ENCODE peak calls at places on chromosomes 2 and 18, in four cellular contexts. One of them, this sample, is unnamed.
A peak's percentile ranks its signal among the peaks of the same experiment; 100 is the strongest.

GRCh38 chr18:25992566-25992965 is 97.8 kb downstream of the SS18 start:
- DNase-seq in foreskin fibroblast: no peak
- DNase-seq in AML-193: no peak
- DNase-seq in B cell: no peak
- DNase-seq in this sample: no peak

GRCh38 chr18:45423664-45424063 is 191.6 kb upstream of the SLC14A2 start:
- DNase-seq in foreskin fibroblast: no peak
- DNase-seq in AML-193: no peak
- DNase-seq in B cell: no peak
- DNase-seq in this sample: no peak

GRCh38 chr2:9096761-9097160 is 93.3 kb upstream of the MBOAT2 start:
- DNase-seq in foreskin fibroblast: no peak
- DNase-seq in AML-193: no peak
- DNase-seq in B cell: no peak
- DNase-seq in this sample: no peak

GRCh38 chr18:29853126-29853525 is 1189.4 kb downstream of the DSC3 start:
- DNase-seq in foreskin fibroblast: no peak
- DNase-seq in AML-193: no peak
- DNase-seq in B cell: no peak
- DNase-seq in this sample: peak; percentile 41

GRCh38 chr18:47427951-47428350 is 176.5 kb upstream of the SKOR2 start:
- DNase-seq in foreskin fibroblast: no peak
- DNase-seq in AML-193: no peak
- DNase-seq in B cell: no peak
- DNase-seq in this sample: no peak

GRCh38 chr2:16871426-16871825 is 205.8 kb upstream of the CYRIA start:
- DNase-seq in foreskin fibroblast: no peak
- DNase-seq in AML-193: no peak
- DNase-seq in B cell: no peak
- DNase-seq in this sample: no peak

GRCh38 chr18:73118121-73118816 is 250.5 kb upstream of the NETO1 start:
- DNase-seq in foreskin fibroblast: peak; percentile 55
- DNase-seq in AML-193: peak; percentile 56
- DNase-seq in B cell: no peak
- DNase-seq in this sample: no peak

GRCh38 chr18:78973357-78974083 is 6.1 kb upstream of the SALL3 start:
- DNase-seq in foreskin fibroblast: no peak
- DNase-seq in AML-193: no peak
- DNase-seq in B cell: no peak
- DNase-seq in this sample: no peak

GRCh38 chr18:62037989-62038778 is 145.4 kb upstream of the RNF152 start:
- DNase-seq in foreskin fibroblast: no peak
- DNase-seq in AML-193: no peak
- DNase-seq in B cell: no peak
- DNase-seq in this sample: peak; percentile 18

GRCh38 chr2:28355521-28356094 is 37.0 kb upstream of the FOSL2 start:
- DNase-seq in foreskin fibroblast: no peak
- DNase-seq in AML-193: no peak
- DNase-seq in B cell: no peak
- DNase-seq in this sample: no peak

GRCh38 chr2:44269831-44270230 is 5.4 kb upstream of the SLC3A1 start:
- DNase-seq in foreskin fibroblast: no peak
- DNase-seq in AML-193: no peak
- DNase-seq in B cell: no peak
- DNase-seq in this sample: no peak

GRCh38 chr2:175025946-175026345 is 20.8 kb upstream of the CHN1 start:
- DNase-seq in foreskin fibroblast: peak; percentile 55
- DNase-seq in AML-193: no peak
- DNase-seq in B cell: no peak
- DNase-seq in this sample: peak; percentile 54

GRCh38 chr2:3737128-3737527 is 33.8 kb downstream of the DCDC2C start:
- DNase-seq in foreskin fibroblast: no peak
- DNase-seq in AML-193: no peak
- DNase-seq in B cell: no peak
- DNase-seq in this sample: no peak

GRCh38 chr18:61464551-61465102 is 131.4 kb downstream of the CDH20 start:
- DNase-seq in foreskin fibroblast: no peak
- DNase-seq in AML-193: no peak
- DNase-seq in B cell: no peak
- DNase-seq in this sample: no peak

GRCh38 chr2:59463401-59463800 is 1090.1 kb downstream of the BCL11A start:
- DNase-seq in foreskin fibroblast: no peak
- DNase-seq in AML-193: no peak
- DNase-seq in B cell: no peak
- DNase-seq in this sample: no peak

GRCh38 chr2:205636549-205636948 is 45.8 kb upstream of the NRP2 start:
- DNase-seq in foreskin fibroblast: no peak
- DNase-seq in AML-193: no peak
- DNase-seq in B cell: no peak
- DNase-seq in this sample: no peak

GRCh38 chr2:30213326-30213725 is 18.0 kb upstream of the LBH start:
- DNase-seq in foreskin fibroblast: no peak
- DNase-seq in AML-193: no peak
- DNase-seq in B cell: no peak
- DNase-seq in this sample: no peak

GRCh38 chr2:216031960-216032689 is 18.8 kb upstream of the MREG start:
- DNase-seq in foreskin fibroblast: peak; percentile 62
- DNase-seq in AML-193: no peak
- DNase-seq in B cell: no peak
- DNase-seq in this sample: peak; percentile 86

GRCh38 chr2:58533376-58533775 is 292.3 kb upstream of the FANCL start:
- DNase-seq in foreskin fibroblast: no peak
- DNase-seq in AML-193: no peak
- DNase-seq in B cell: no peak
- DNase-seq in this sample: no peak

GRCh38 chr2:109242654-109243331 is 113.8 kb downstream of the SH3RF3 start:
- DNase-seq in foreskin fibroblast: peak; percentile 85
- DNase-seq in AML-193: no peak
- DNase-seq in B cell: no peak
- DNase-seq in this sample: peak; percentile 94

GRCh38 chr2:24620936-24621335 is 129.9 kb downstream of the NCOA1 start:
- DNase-seq in foreskin fibroblast: no peak
- DNase-seq in AML-193: no peak
- DNase-seq in B cell: no peak
- DNase-seq in this sample: no peak

GRCh38 chr2:102365763-102366162 is 10.2 kb downstream of the IL18R1 start:
- DNase-seq in foreskin fibroblast: no peak
- DNase-seq in AML-193: no peak
- DNase-seq in B cell: no peak
- DNase-seq in this sample: no peak

GRCh38 chr2:64626963-64627760 is 26.6 kb downstream of the SERTAD2 start:
- DNase-seq in foreskin fibroblast: no peak
- DNase-seq in AML-193: no peak
- DNase-seq in B cell: peak; percentile 6
- DNase-seq in this sample: no peak

GRCh38 chr2:235917506-235917905 is 250.7 kb downstream of the GBX2 start:
- DNase-seq in foreskin fibroblast: no peak
- DNase-seq in AML-193: no peak
- DNase-seq in B cell: no peak
- DNase-seq in this sample: no peak

GRCh38 chr2:225025917-225026571 is 16.2 kb downstream of the DOCK10 start:
- DNase-seq in foreskin fibroblast: peak; percentile 84
- DNase-seq in AML-193: peak; percentile 87
- DNase-seq in B cell: no peak
- DNase-seq in this sample: peak; percentile 84

GRCh38 chr2:72130671-72131360 is 16.8 kb downstream of the CYP26B1 start:
- DNase-seq in foreskin fibroblast: no peak
- DNase-seq in AML-193: no peak
- DNase-seq in B cell: no peak
- DNase-seq in this sample: no peak

GRCh38 chr2:164028764-164029534 is 293.1 kb upstream of the FIGN start:
- DNase-seq in foreskin fibroblast: no peak
- DNase-seq in AML-193: no peak
- DNase-seq in B cell: no peak
- DNase-seq in this sample: peak; percentile 7

GRCh38 chr2:172624996-172625395 is 69.1 kb downstream of the PDK1 start:
- DNase-seq in foreskin fibroblast: no peak
- DNase-seq in AML-193: no peak
- DNase-seq in B cell: no peak
- DNase-seq in this sample: peak; percentile 56

GRCh38 chr2:77161009-77161408 is 361.2 kb downstream of the LRRTM4 start:
- DNase-seq in foreskin fibroblast: no peak
- DNase-seq in AML-193: no peak
- DNase-seq in B cell: no peak
- DNase-seq in this sample: no peak

GRCh38 chr2:19256239-19256638 is 102.2 kb downstream of the OSR1 start:
- DNase-seq in foreskin fibroblast: peak; percentile 96
- DNase-seq in AML-193: no peak
- DNase-seq in B cell: no peak
- DNase-seq in this sample: peak; percentile 99

GRCh38 chr2:70305531-70305930 is 3.7 kb upstream of the FAM136A start:
- DNase-seq in foreskin fibroblast: no peak
- DNase-seq in AML-193: no peak
- DNase-seq in B cell: no peak
- DNase-seq in this sample: no peak

This sample was measured in HCEC 1CT.